ENCODE peak calls at places on chromosome 16, in nine cellular contexts. O is AG10803, W is A549, R is fibroblast of lung, E is psoas muscle, F is GM12865, A is Karpas-422, L is dorsolateral prefrontal cortex, J is stomach. K is an unnamed sample.

GRCh38 chr16:81625544-81626152 is 153.4 kb upstream of the PLCG2 start:
- DNase-seq in O (peak), W (no peak), R (peak), E (no peak), F (peak), A (peak), L (peak), J (peak), K (no peak)

GRCh38 chr16:12985516-12985915 is 84.1 kb downstream of the SHISA9 start:
- DNase-seq in O (no peak), W (no peak), R (no peak), E (no peak), F (no peak), A (no peak), L (no peak), J (no peak), K (no peak)

GRCh38 chr16:51465026-51465425 is 314.0 kb upstream of the SALL1 start:
- DNase-seq in O (peak), W (no peak), R (peak), E (no peak), F (no peak), A (no peak), L (no peak), J (no peak), K (no peak)

GRCh38 chr16:66741131-66741900 is 10.1 kb downstream of the DYNC1LI2 start:
- DNase-seq in O (peak), W (peak), R (peak), E (peak), F (no peak), A (no peak), L (peak), J (peak), K (peak)

GRCh38 chr16:20285993-20286499 is 41.3 kb downstream of the GP2 start:
- DNase-seq in O (no peak), W (no peak), R (no peak), E (no peak), F (no peak), A (no peak), L (no peak), J (no peak), K (no peak)

GRCh38 chr16:68311316-68311620 is 449 bp downstream of the PRMT7 start:
- DNase-seq in O (no peak), W (no peak), R (peak), E (no peak), F (peak), A (no peak), L (no peak), J (no peak), K (no peak)

GRCh38 chr16:19001788-19002187 is 18.1 kb downstream of the TMC7 start:
- DNase-seq in O (peak), W (no peak), R (peak), E (no peak), F (no peak), A (no peak), L (peak), J (no peak), K (peak)

GRCh38 chr16:53821957-53822625 is 118.1 kb downstream of the FTO start:
- DNase-seq in O (peak), W (peak), R (peak), E (no peak), F (no peak), A (no peak), L (no peak), J (no peak), K (peak)

GRCh38 chr16:19861811-19862327 is 22.8 kb downstream of the GPRC5B start:
- DNase-seq in O (no peak), W (no peak), R (no peak), E (no peak), F (no peak), A (no peak), L (peak), J (no peak), K (no peak)

GRCh38 chr16:4593069-4593468 is 21.6 kb downstream of the UBALD1 start:
- DNase-seq in O (no peak), W (no peak), R (no peak), E (no peak), F (no peak), A (no peak), L (no peak), J (no peak), K (no peak)

GRCh38 chr16:8893976-8894690 is 12.0 kb downstream of the LITAFD start:
- DNase-seq in O (no peak), W (no peak), R (no peak), E (no peak), F (no peak), A (no peak), L (no peak), J (no peak), K (no peak)

GRCh38 chr16:14509055-14509454 is 121.0 kb downstream of the PARN start:
- DNase-seq in O (no peak), W (peak), R (peak), E (no peak), F (no peak), A (no peak), L (no peak), J (no peak), K (no peak)

GRCh38 chr16:54657058-54657708 is 273.5 kb upstream of the IRX5 start:
- DNase-seq in O (peak), W (no peak), R (peak), E (no peak), F (no peak), A (no peak), L (no peak), J (peak), K (peak)

GRCh38 chr16:27318399-27319256 is 4.9 kb downstream of the IL4R start:
- DNase-seq in O (peak), W (no peak), R (no peak), E (peak), F (peak), A (peak), L (no peak), J (no peak), K (no peak)

GRCh38 chr16:49336581-49336980 is 37.0 kb upstream of the C16orf78 start:
- DNase-seq in O (no peak), W (no peak), R (no peak), E (no peak), F (no peak), A (no peak), L (no peak), J (peak), K (no peak)

GRCh38 chr16:30376508-30376907 is 1.9 kb downstream of the MYL11 start:
- DNase-seq in O (no peak), W (no peak), R (no peak), E (no peak), F (no peak), A (peak), L (no peak), J (no peak), K (no peak)

GRCh38 chr16:5428932-5429331 is 331.3 kb upstream of the EEF2KMT start:
- DNase-seq in O (no peak), W (no peak), R (peak), E (no peak), F (peak), A (no peak), L (no peak), J (no peak), K (no peak)

GRCh38 chr16:67104845-67105244 is 4.9 kb upstream of the PHAF1 start:
- DNase-seq in O (no peak), W (no peak), R (no peak), E (no peak), F (peak), A (no peak), L (no peak), J (no peak), K (no peak)

GRCh38 chr16:49366669-49367068 is 6.9 kb upstream of the C16orf78 start:
- DNase-seq in O (no peak), W (no peak), R (no peak), E (no peak), F (peak), A (peak), L (no peak), J (no peak), K (no peak)

GRCh38 chr16:89641719-89642187 is 15.8 kb downstream of the CHMP1A start:
- DNase-seq in O (no peak), W (no peak), R (no peak), E (no peak), F (no peak), A (no peak), L (no peak), J (no peak), K (no peak)

GRCh38 chr16:84088695-84089395 is 27.9 kb downstream of the MBTPS1 start:
- DNase-seq in O (peak), W (no peak), R (no peak), E (no peak), F (peak), A (peak), L (peak), J (peak), K (no peak)

GRCh38 chr16:24635900-24636610 is 93.4 kb upstream of the TNRC6A start:
- DNase-seq in O (peak), W (peak), R (peak), E (peak), F (no peak), A (no peak), L (peak), J (peak), K (peak)

GRCh38 chr16:56944954-56945839 is 13.3 kb downstream of the HERPUD1 start:
- DNase-seq in O (no peak), W (no peak), R (peak), E (no peak), F (peak), A (no peak), L (no peak), J (no peak), K (no peak)

GRCh38 chr16:12459993-12460392 is 343.7 kb downstream of the CPPED1 start:
- DNase-seq in O (no peak), W (no peak), R (no peak), E (no peak), F (no peak), A (no peak), L (no peak), J (no peak), K (no peak)

GRCh38 chr16:80570106-80570478 is 29.3 kb downstream of the DYNLRB2 start:
- DNase-seq in O (peak), W (no peak), R (peak), E (no peak), F (no peak), A (no peak), L (no peak), J (no peak), K (peak)

GRCh38 chr16:4602330-4602729 is 12.4 kb downstream of the UBALD1 start:
- DNase-seq in O (no peak), W (no peak), R (no peak), E (no peak), F (no peak), A (no peak), L (no peak), J (no peak), K (no peak)

GRCh38 chr16:80899804-80900592 is 95.6 kb upstream of the CDYL2 start:
- DNase-seq in O (peak), W (no peak), R (peak), E (peak), F (no peak), A (no peak), L (peak), J (peak), K (peak)

GRCh38 chr16:70647461-70648359 is 1.4 kb downstream of the IL34 start:
- DNase-seq in O (no peak), W (no peak), R (peak), E (no peak), F (no peak), A (no peak), L (peak), J (no peak), K (no peak)

GRCh38 chr16:81180578-81180977 is 57.9 kb upstream of the BCO1 start:
- DNase-seq in O (no peak), W (no peak), R (no peak), E (no peak), F (no peak), A (no peak), L (no peak), J (no peak), K (no peak)

GRCh38 chr16:50050802-50051201 is 15.0 kb upstream of the HEATR3 start:
- DNase-seq in O (peak), W (no peak), R (no peak), E (no peak), F (no peak), A (no peak), L (no peak), J (no peak), K (peak)

GRCh38 chr16:11099672-11100195 is 155.4 kb downstream of the CLEC16A start:
- DNase-seq in O (no peak), W (no peak), R (no peak), E (no peak), F (peak), A (no peak), L (no peak), J (no peak), K (no peak)

GRCh38 chr16:11102523-11102898 is 153.5 kb downstream of the SOCS1 start:
- DNase-seq in O (no peak), W (no peak), R (no peak), E (no peak), F (no peak), A (no peak), L (no peak), J (no peak), K (no peak)

GRCh38 chr16:11101283-11101682 is 154.7 kb downstream of the SOCS1 start:
- DNase-seq in O (no peak), W (no peak), R (no peak), E (no peak), F (no peak), A (no peak), L (no peak), J (no peak), K (no peak)

GRCh38 chr16:11100239-11100750 is 155.7 kb downstream of the SOCS1 start:
- DNase-seq in O (peak), W (no peak), R (peak), E (peak), F (peak), A (no peak), L (no peak), J (peak), K (peak)

DNA sequence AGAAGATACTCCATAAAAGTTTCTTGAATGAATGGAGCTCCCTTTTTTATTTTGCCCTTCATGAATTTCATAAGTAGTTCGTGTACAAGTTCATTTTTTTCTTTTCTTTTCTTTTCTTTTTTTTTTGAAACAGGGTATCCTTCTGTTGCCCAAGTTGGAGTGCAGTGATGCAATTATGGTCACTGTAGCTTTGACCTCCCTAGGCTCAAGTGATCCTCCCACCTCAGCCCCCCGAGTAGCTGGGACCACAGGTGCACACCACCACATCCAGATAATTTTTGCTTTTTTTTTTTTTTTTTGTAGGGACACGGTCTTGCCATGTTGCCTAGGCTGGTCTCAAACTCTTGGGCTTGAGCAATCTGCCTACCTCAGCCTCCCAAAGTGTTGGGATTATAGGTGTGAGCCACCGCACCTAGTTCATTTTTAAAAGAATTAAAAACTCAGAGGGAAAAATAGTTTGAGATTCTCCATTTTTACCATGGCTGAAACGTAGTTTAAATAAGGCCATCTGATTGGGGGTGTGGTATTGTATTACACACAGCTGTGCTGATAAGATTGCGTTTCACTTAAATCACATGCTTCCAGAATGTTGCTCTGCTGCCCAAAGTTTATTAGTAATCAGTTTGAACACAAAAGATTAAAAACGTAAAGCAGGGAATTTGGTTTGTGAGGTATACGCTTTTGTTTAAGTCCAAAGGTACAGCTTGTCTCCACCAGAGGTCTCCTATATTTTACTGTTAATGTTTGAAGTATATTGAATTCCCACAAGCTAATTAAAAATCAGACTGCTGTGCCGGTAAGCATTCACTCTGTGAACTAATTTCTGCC is 154.1 kb downstream of the SOCS1 start:
- DNase-seq in O (no peak), W (no peak), R (peak), E (no peak), F (no peak), A (no peak), L (no peak), J (no peak), K (no peak)
- H3K4me3 ChIP-seq in O (no peak), W (no peak), R (no peak), E (no peak), F (no peak), A (no peak), L (no peak), J (no peak), K (no peak)

GRCh38 chr16:65226077-65226476 is 104.2 kb upstream of the CDH11 start:
- DNase-seq in O (no peak), W (no peak), R (no peak), E (no peak), F (no peak), A (no peak), L (no peak), J (no peak), K (no peak)

GRCh38 chr16:65224471-65224870 is 102.6 kb upstream of the CDH11 start:
- DNase-seq in O (no peak), W (no peak), R (no peak), E (no peak), F (no peak), A (no peak), L (no peak), J (no peak), K (no peak)

GRCh38 chr16:65227041-65227835 is 105.4 kb upstream of the CDH11 start:
- DNase-seq in O (no peak), W (no peak), R (no peak), E (no peak), F (no peak), A (no peak), L (no peak), J (no peak), K (no peak)

GRCh38 chr16:65224994-65225393 is 103.1 kb upstream of the CDH11 start:
- DNase-seq in O (no peak), W (no peak), R (no peak), E (no peak), F (no peak), A (no peak), L (no peak), J (no peak), K (no peak)

DNA sequence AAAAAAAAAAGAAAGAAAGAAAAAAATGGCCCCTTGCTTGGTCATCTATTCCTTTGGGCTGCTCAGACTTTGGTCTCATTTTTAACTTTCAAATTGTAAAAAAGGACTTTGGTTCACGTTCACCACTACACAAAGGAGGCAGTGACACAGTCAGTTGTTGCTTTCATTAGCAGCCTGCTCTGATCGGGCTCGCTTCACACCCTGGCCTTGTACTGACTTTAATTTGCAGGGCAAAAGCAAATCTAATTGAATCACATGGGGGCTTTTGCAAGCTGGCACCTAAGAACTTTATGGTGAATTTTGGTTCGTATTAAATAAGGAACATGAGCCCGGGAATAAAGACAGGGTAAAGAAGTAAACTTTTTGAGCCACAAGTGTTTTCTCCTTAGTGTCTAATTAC is 103.6 kb upstream of the CDH11 start:
- DNase-seq in O (no peak), W (no peak), R (no peak), E (no peak), F (no peak), A (no peak), L (no peak), J (no peak), K (no peak)
- H3K4me3 ChIP-seq in O (no peak), W (no peak), R (no peak), E (no peak), F (no peak), A (no peak), L (no peak), J (no peak), K (no peak)

DNA sequence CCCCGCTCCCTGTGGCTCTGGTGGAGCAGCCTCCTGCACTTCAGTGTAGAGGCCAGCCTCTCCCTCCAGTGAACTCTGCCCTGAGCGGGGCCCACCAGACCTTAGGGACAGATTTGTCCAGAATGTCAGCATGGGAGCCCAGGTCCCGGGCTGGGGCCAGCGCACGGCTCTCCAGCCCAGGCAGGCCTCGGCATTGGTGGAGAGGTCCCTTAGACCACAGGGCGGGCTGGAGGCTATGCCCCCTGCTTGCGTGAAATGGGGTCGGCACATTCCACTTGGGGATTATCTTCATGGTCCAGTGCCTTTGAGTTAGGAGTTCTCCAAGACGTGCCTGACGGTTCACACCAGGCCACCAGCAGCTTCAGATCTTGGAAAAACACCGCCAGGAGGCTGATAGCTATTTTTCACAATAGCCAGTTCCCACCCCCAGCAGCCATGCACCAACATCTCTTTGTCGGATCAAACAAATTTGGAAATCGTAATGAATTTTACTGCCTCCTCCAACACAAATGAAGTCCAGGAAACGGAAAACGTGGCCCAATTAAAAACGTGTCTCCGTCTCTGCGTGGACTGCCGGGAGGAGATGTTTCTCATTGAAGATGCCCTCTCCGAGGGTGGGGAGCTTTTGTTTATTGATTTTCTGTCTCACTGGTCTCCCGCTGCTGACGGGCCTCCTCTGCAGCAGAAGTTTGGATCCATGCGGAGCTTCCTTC is 110.0 kb upstream of the CIBAR2 start:
- DNase-seq in O (no peak), W (no peak), R (no peak), E (no peak), F (no peak), A (no peak), L (no peak), J (no peak), K (no peak)
- H3K4me3 ChIP-seq in O (no peak), W (no peak), R (no peak), E (no peak), F (no peak), A (no peak), L (no peak), J (no peak), K (no peak)

GRCh38 chr16:22684282-22685161 is 129.4 kb upstream of the HS3ST2 start:
- DNase-seq in O (peak), W (no peak), R (no peak), E (no peak), F (peak), A (peak), L (no peak), J (no peak), K (no peak)
- H3K4me3 ChIP-seq in O (no peak), W (no peak), R (no peak), E (no peak), F (no peak), A (no peak), L (no peak), J (no peak), K (no peak)

GRCh38 chr16:87601322-87602004 is 845 bp upstream of the JPH3 start:
- DNase-seq in O (no peak), W (no peak), R (no peak), E (no peak), F (no peak), A (no peak), L (no peak), J (no peak), K (no peak)

GRCh38 chr16:87602821-87603683 is 744 bp downstream of the JPH3 start:
- DNase-seq in O (no peak), W (no peak), R (no peak), E (no peak), F (no peak), A (no peak), L (no peak), J (no peak), K (no peak)

GRCh38 chr16:87603684-87604571 is 1.6 kb downstream of the JPH3 start:
- DNase-seq in O (no peak), W (no peak), R (no peak), E (no peak), F (no peak), A (no peak), L (peak), J (no peak), K (no peak)

GRCh38 chr16:87600246-87600645 is 2.1 kb upstream of the JPH3 start:
- DNase-seq in O (no peak), W (no peak), R (no peak), E (no peak), F (no peak), A (no peak), L (no peak), J (no peak), K (no peak)

GRCh38 chr16:87602005-87602790 is at the start of gene JPH3:
- DNase-seq in O (no peak), W (no peak), R (no peak), E (no peak), F (no peak), A (no peak), L (peak), J (no peak), K (no peak)
- H3K4me3 ChIP-seq in O (no peak), W (peak), R (no peak), E (peak), F (no peak), A (no peak), L (peak), J (peak), K (no peak)

GRCh38 chr16:726188-726437 is 130 bp downstream of the CCDC78 start:
- DNase-seq in O (no peak), W (no peak), R (no peak), E (no peak), F (no peak), A (no peak), L (no peak), J (no peak), K (no peak)
- H3K4me3 ChIP-seq in O (no peak), W (peak), R (no peak), E (no peak), F (peak), A (peak), L (no peak), J (no peak), K (no peak)